ENCODE peak calls at places on chromosomes 16 and 17, in five cellular contexts. One of them, this sample, is unnamed.

GRCh38 chr17:44786551-44787081 is 27.8 kb downstream of the ADAM11 start:
- DNase-seq in Ammon's horn: no peak
- DNase-seq in fibroblast of the conjunctiva: no peak
- DNase-seq in AG20443: no peak
- DNase-seq in iris pigment epithelial cell: no peak
- DNase-seq in this sample: no peak

GRCh38 chr16:31301708-31302400 is 42.1 kb downstream of the ITGAM start:
- DNase-seq in Ammon's horn: peak
- DNase-seq in fibroblast of the conjunctiva: no peak
- DNase-seq in AG20443: peak
- DNase-seq in iris pigment epithelial cell: peak
- DNase-seq in this sample: peak

GRCh38 chr16:2359919-2360318 is 19.4 kb upstream of the ABCA3 start:
- DNase-seq in Ammon's horn: no peak
- DNase-seq in fibroblast of the conjunctiva: no peak
- DNase-seq in AG20443: no peak
- DNase-seq in iris pigment epithelial cell: no peak
- DNase-seq in this sample: no peak

GRCh38 chr17:74394977-74395376 is 27.7 kb downstream of the GPR142 start:
- DNase-seq in Ammon's horn: no peak
- DNase-seq in fibroblast of the conjunctiva: no peak
- DNase-seq in AG20443: no peak
- DNase-seq in iris pigment epithelial cell: no peak
- DNase-seq in this sample: no peak

GRCh38 chr17:73654241-73654640 is 10.0 kb upstream of the SDK2 start:
- DNase-seq in Ammon's horn: no peak
- DNase-seq in fibroblast of the conjunctiva: no peak
- DNase-seq in AG20443: no peak
- DNase-seq in iris pigment epithelial cell: no peak
- DNase-seq in this sample: no peak

GRCh38 chr17:67659028-67659427 is 58.7 kb upstream of the NOL11 start:
- DNase-seq in Ammon's horn: no peak
- DNase-seq in fibroblast of the conjunctiva: no peak
- DNase-seq in AG20443: no peak
- DNase-seq in iris pigment epithelial cell: no peak
- DNase-seq in this sample: no peak

GRCh38 chr17:8552582-8553320 is 77.8 kb downstream of the MYH10 start:
- DNase-seq in Ammon's horn: no peak
- DNase-seq in fibroblast of the conjunctiva: no peak
- DNase-seq in AG20443: no peak
- DNase-seq in iris pigment epithelial cell: peak
- DNase-seq in this sample: no peak

GRCh38 chr17:74618446-74618845 is 5.1 kb downstream of the CD300E start:
- DNase-seq in Ammon's horn: no peak
- DNase-seq in fibroblast of the conjunctiva: no peak
- DNase-seq in AG20443: no peak
- DNase-seq in iris pigment epithelial cell: no peak
- DNase-seq in this sample: no peak

GRCh38 chr17:2083613-2084128 is 28.8 kb downstream of the HIC1 start:
- DNase-seq in Ammon's horn: peak
- DNase-seq in fibroblast of the conjunctiva: no peak
- DNase-seq in AG20443: no peak
- DNase-seq in iris pigment epithelial cell: peak
- DNase-seq in this sample: no peak

GRCh38 chr16:72961115-72961832 is 86.7 kb downstream of the ZFHX3 start:
- DNase-seq in Ammon's horn: peak
- DNase-seq in fibroblast of the conjunctiva: no peak
- DNase-seq in AG20443: peak
- DNase-seq in iris pigment epithelial cell: peak
- DNase-seq in this sample: no peak

This sample was measured in GM23338.